ENCODE peak calls at places on chromosomes 2 and 18, in five cellular contexts. K is GM12878, I is A549, R is WTC11, X is endothelial cell of umbilical vein. J is an unnamed sample.

GRCh38 chr2:20781656-20782265 is 41.1 kb downstream of the LDAH start:
- DNase-seq in I (peak), R (peak), K (no peak), X (peak), J (peak)

GRCh38 chr2:111226797-111227700 is 106.3 kb downstream of the BCL2L11 start:
- DNase-seq in R (no peak), X (no peak), I (no peak), K (no peak), J (peak)

GRCh38 chr2:31137211-31138036 is 816 bp downstream of the GALNT14 start:
- DNase-seq in K (no peak), R (peak), X (no peak), I (peak), J (no peak)

GRCh38 chr2:173741715-173742114 is 223.5 kb downstream of the SP3 start:
- DNase-seq in X (no peak), K (no peak), I (no peak), R (no peak), J (no peak)

GRCh38 chr2:118134650-118135049 is 46.4 kb downstream of the INSIG2 start:
- DNase-seq in I (no peak), X (no peak), K (no peak), R (no peak), J (no peak)

GRCh38 chr2:221467610-221468009 is 104.5 kb downstream of the EPHA4 start:
- DNase-seq in I (no peak), K (no peak), X (peak), R (no peak), J (no peak)

GRCh38 chr2:96508521-96509113 is 3.5 kb upstream of the NEURL3 start:
- DNase-seq in X (no peak), R (no peak), I (no peak), K (no peak), J (no peak)

GRCh38 chr18:79477711-79478483 is 82.2 kb downstream of the NFATC1 start:
- DNase-seq in K (no peak), X (no peak), R (peak), I (no peak), J (no peak)

GRCh38 chr18:62287753-62288668 is 37.1 kb upstream of the TNFRSF11A start:
- DNase-seq in I (no peak), K (no peak), R (no peak), X (no peak), J (no peak)

GRCh38 chr18:596288-596881 is 403 bp upstream of the CLUL1 start:
- DNase-seq in R (peak), K (no peak), I (no peak), X (no peak), J (peak)

GRCh38 chr18:10120622-10121021 is 206.8 kb downstream of the VAPA start:
- DNase-seq in R (no peak), X (no peak), K (no peak), I (no peak), J (no peak)

GRCh38 chr2:67399144-67399543 is 2.0 kb downstream of the ETAA1 start:
- DNase-seq in X (peak), K (no peak), R (no peak), I (peak), J (no peak)

GRCh38 chr2:84636080-84636971 is 120.0 kb downstream of the DNAH6 start:
- DNase-seq in R (no peak), I (no peak), K (no peak), X (no peak), J (no peak)

GRCh38 chr18:35572644-35573043 is 8.9 kb upstream of the GALNT1 start:
- DNase-seq in K (no peak), I (no peak), R (no peak), X (no peak), J (no peak)

GRCh38 chr18:23257153-23257552 is 121.9 kb downstream of the CABLES1 start:
- DNase-seq in K (no peak), I (no peak), X (no peak), R (no peak), J (no peak)

GRCh38 chr18:44599409-44599808 is 81.3 kb upstream of the SETBP1 start:
- DNase-seq in X (no peak), K (no peak), I (no peak), R (peak), J (no peak)

GRCh38 chr18:47113796-47114540 is 36.3 kb downstream of the HDHD2 start:
- DNase-seq in X (no peak), R (no peak), I (no peak), K (no peak), J (no peak)

GRCh38 chr2:12665334-12665733 is 51.4 kb upstream of the TRIB2 start:
- DNase-seq in K (no peak), X (peak), R (no peak), I (no peak), J (no peak)

GRCh38 chr2:217277646-217278048 is 417.8 kb upstream of the TNP1 start:
- DNase-seq in I (peak), X (peak), R (no peak), K (no peak), J (no peak)

GRCh38 chr2:217276433-217276832 is 416.6 kb upstream of the TNP1 start:
- DNase-seq in I (no peak), R (no peak), X (no peak), K (no peak), J (no peak)

GRCh38 chr2:217282531-217282930 is 422.7 kb upstream of the TNP1 start:
- DNase-seq in I (no peak), R (no peak), X (no peak), K (no peak), J (no peak)

GRCh38 chr2:217279130-217279529 is 419.3 kb upstream of the TNP1 start:
- DNase-seq in R (no peak), I (no peak), X (no peak), K (no peak), J (peak)

GRCh38 chr2:217279571-217279970 is 419.7 kb upstream of the TNP1 start:
- DNase-seq in I (no peak), X (peak), R (no peak), K (no peak), J (no peak)
- TF ChIP-seq MAX in I (no peak), X (no peak), R (no peak), K (no peak), J (no peak)

GRCh38 chr2:54954158-54954557 is 96.1 kb downstream of the RTN4 start:
- DNase-seq in K (no peak), X (no peak), I (no peak), R (no peak), J (no peak)

GRCh38 chr2:54954705-54955357 is 95.4 kb downstream of the RTN4 start:
- DNase-seq in I (no peak), K (no peak), R (no peak), X (no peak), J (no peak)

GRCh38 chr2:54950811-54951210 is 99.4 kb downstream of the RTN4 start:
- DNase-seq in I (no peak), X (no peak), K (no peak), R (no peak), J (no peak)

GRCh38 chr2:54952425-54952824 is 97.8 kb downstream of the RTN4 start:
- DNase-seq in X (no peak), I (no peak), R (no peak), K (no peak), J (no peak)

GRCh38 chr2:54952978-54953456 is 97.2 kb downstream of the RTN4 start:
- DNase-seq in K (no peak), X (peak), R (no peak), I (no peak), J (peak)
- TF ChIP-seq MAX in K (no peak), X (no peak), R (no peak), I (no peak), J (no peak)

DNA sequence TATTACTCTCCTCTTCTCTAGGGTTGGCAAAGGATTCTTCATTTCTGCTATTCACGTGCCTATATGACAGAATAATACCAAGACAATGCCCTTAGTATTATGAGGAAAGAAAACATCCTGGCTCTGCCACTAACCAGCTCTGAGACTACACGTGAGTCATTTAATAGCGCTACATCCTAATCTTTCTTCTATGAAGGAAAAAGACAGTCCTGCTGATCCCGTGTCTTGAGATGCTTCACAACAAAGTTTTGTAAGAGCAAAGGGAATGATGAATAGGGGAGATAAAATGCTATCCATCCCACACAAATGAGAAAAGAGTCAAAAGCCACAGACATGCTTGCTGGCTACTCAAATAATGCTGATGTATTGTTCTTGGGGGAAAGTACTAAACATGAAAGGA is 152.8 kb downstream of the PID1 start:
- DNase-seq in I (no peak), X (no peak), R (no peak), K (no peak), J (no peak)
- TF ChIP-seq MAX in I (no peak), X (no peak), R (no peak), K (no peak), J (no peak)

GRCh38 chr2:224041554-224041953 is 2.5 kb upstream of the SERPINE2 start:
- DNase-seq in R (no peak), I (no peak), X (no peak), K (no peak), J (peak)

GRCh38 chr2:224040753-224041152 is 1.7 kb upstream of the SERPINE2 start:
- DNase-seq in I (no peak), K (no peak), R (no peak), X (no peak), J (no peak)

GRCh38 chr2:224039770-224040088 is 643 bp upstream of the SERPINE2 start:
- DNase-seq in K (no peak), I (no peak), X (no peak), R (no peak), J (no peak)

GRCh38 chr2:224039080-224039769 is at the start of gene SERPINE2:
- DNase-seq in R (peak), K (no peak), I (peak), X (peak), J (peak)

GRCh38 chr2:224042191-224042696 is 3.2 kb upstream of the SERPINE2 start:
- DNase-seq in X (no peak), I (no peak), K (no peak), R (no peak), J (no peak)
- TF ChIP-seq MAX in X (no peak), I (no peak), K (no peak), R (no peak), J (no peak)

DNA sequence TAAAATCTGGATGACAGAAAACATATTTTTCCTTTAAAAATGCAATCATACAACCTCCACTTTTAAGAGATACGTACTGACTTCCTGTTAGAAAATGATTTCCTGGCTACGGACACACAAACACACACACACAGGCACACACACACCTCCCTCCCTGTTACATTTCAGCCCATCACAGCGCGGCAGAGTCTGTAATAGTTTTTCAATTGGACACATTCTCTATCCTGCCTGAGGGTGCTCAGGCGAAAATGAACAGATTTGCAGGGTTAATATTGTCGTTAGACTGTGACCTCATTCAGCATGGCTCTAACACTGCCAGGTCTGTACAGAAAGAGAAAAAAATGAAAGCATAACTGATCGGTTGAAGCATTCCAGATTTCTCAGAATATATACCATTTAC is 45.0 kb downstream of the KCTD1 start:
- DNase-seq in X (no peak), R (no peak), K (no peak), I (no peak), J (no peak)
- TF ChIP-seq MAX in X (no peak), R (no peak), K (no peak), I (no peak), J (no peak)

GRCh38 chr2:46239847-46240181 is 57.4 kb upstream of the EPAS1 start:
- DNase-seq in I (no peak), R (no peak), K (peak), X (no peak), J (no peak)

GRCh38 chr2:46245869-46246268 is 51.3 kb upstream of the EPAS1 start:
- DNase-seq in R (no peak), X (no peak), K (no peak), I (no peak), J (no peak)

GRCh38 chr2:46239175-46239846 is 57.9 kb upstream of the EPAS1 start:
- DNase-seq in X (no peak), R (no peak), I (no peak), K (no peak), J (no peak)

GRCh38 chr2:46236876-46237859 is 60.0 kb upstream of the EPAS1 start:
- DNase-seq in R (no peak), X (no peak), I (no peak), K (no peak), J (no peak)

GRCh38 chr2:46241344-46241743 is 55.9 kb upstream of the EPAS1 start:
- DNase-seq in R (no peak), I (no peak), X (peak), K (no peak), J (peak)
- TF ChIP-seq MAX in R (no peak), I (no peak), X (no peak), K (no peak), J (no peak)

GRCh38 chr18:33581816-33582215 is 3.8 kb downstream of the ASXL3 start:
- DNase-seq in K (no peak), I (no peak), R (no peak), X (no peak), J (no peak)

GRCh38 chr18:33578371-33579146 is 540 bp downstream of the ASXL3 start:
- DNase-seq in X (no peak), I (no peak), K (no peak), R (peak), J (no peak)

GRCh38 chr18:33579868-33580205 is 1.8 kb downstream of the ASXL3 start:
- DNase-seq in I (no peak), X (no peak), K (no peak), R (no peak), J (no peak)

GRCh38 chr18:33579147-33579867 is 1.3 kb downstream of the ASXL3 start:
- DNase-seq in X (peak), I (no peak), K (no peak), R (no peak), J (no peak)

GRCh38 chr18:33580540-33580939 is 2.5 kb downstream of the ASXL3 start:
- DNase-seq in R (no peak), X (no peak), K (no peak), I (no peak), J (no peak)
- TF ChIP-seq MAX in R (no peak), X (no peak), K (no peak), I (no peak), J (no peak)

DNA sequence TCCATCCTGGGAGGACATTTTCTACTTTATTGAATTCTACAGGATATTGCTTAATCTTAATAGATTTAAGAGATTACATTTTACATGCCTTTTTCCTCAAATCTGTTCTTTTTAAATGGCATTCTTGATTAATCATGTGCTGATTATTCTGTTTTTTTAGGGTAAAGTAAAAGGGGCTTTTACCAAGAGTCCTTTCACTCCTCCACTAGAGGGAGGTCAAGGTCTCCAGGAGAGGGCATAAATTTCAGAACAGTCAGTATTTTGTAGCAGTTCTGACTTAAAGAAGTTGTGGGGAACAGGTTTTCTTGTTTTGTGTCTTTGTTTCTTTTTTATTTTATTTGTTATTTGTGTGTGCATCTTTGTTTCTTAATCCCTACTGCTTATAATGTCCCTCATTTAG is 25.4 kb downstream of the WDR75 start:
- DNase-seq in X (peak), R (no peak), K (no peak), I (peak), J (peak)
- TF ChIP-seq MAX in X (no peak), R (no peak), K (no peak), I (no peak), J (no peak)

GRCh38 chr18:3782901-3783300 is 332.9 kb downstream of the TGIF1 start:
- DNase-seq in I (no peak), K (no peak), X (no peak), R (no peak), J (no peak)
- TF ChIP-seq MAX in I (no peak), K (no peak), X (no peak), R (no peak), J (no peak)

GRCh38 chr2:204776781-204777559 is 231.7 kb downstream of the PARD3B start:
- DNase-seq in I (no peak), X (no peak), K (no peak), R (no peak), J (no peak)

DNA sequence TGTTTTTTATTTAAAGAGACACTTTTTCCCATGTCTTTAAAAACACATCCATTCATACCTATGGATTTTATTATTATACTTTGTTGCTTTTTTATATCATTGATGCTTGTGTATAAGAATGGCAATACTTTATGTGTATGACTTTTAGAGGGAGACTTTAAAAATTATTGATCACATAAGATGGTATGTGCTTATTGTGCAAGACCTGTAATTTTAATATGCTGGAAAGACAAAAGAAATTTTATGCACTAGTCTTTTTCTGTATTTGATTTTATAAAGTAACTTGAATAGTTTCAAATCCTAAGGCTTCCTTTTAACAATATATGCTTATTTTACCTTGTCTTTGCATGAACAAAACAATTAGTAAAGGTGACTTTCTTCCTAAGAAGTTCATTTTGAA is 226.4 kb downstream of the PARD3B start:
- DNase-seq in K (no peak), R (no peak), I (no peak), X (no peak), J (no peak)
- TF ChIP-seq MAX in K (no peak), R (no peak), I (no peak), X (no peak), J (no peak)